ENCODE peak calls at places on chromosomes 16 and 17, in six cellular contexts. One of them, this sample, is unnamed.

GRCh38 chr17:30391534-30391933 is 12.8 kb downstream of the CPD start:
- DNase-seq in AG04450: no peak
- DNase-seq in OCI-LY7: no peak
- DNase-seq in stimulated activated CD4-positive, alpha-beta T cell treated with anti-CD3 and anti-CD28 coated beads, Interleukin-12 subunit alpha, Interleukin-12 subunit beta, amount 100 ng/mL, for 4 hours: no peak
- DNase-seq in myocyte: no peak
- DNase-seq in naive B cell: no peak
- DNase-seq in this sample: no peak

GRCh38 chr17:38868095-38868967 is 1.5 kb upstream of the LASP1 start:
- DNase-seq in stimulated activated CD4-positive, alpha-beta T cell treated with anti-CD3 and anti-CD28 coated beads, Interleukin-12 subunit alpha, Interleukin-12 subunit beta, amount 100 ng/mL, for 4 hours: no peak
- DNase-seq in naive B cell: peak
- DNase-seq in OCI-LY7: peak
- DNase-seq in myocyte: peak
- DNase-seq in AG04450: no peak
- DNase-seq in this sample: no peak

GRCh38 chr17:45050680-45051059 is 762 bp downstream of the DCAKD start:
- DNase-seq in stimulated activated CD4-positive, alpha-beta T cell treated with anti-CD3 and anti-CD28 coated beads, Interleukin-12 subunit alpha, Interleukin-12 subunit beta, amount 100 ng/mL, for 4 hours: peak
- DNase-seq in myocyte: no peak
- DNase-seq in OCI-LY7: peak
- DNase-seq in naive B cell: peak
- DNase-seq in AG04450: no peak
- DNase-seq in this sample: no peak

GRCh38 chr16:30889721-30890120 is 4.2 kb downstream of the BCL7C start:
- DNase-seq in naive B cell: no peak
- DNase-seq in OCI-LY7: no peak
- DNase-seq in stimulated activated CD4-positive, alpha-beta T cell treated with anti-CD3 and anti-CD28 coated beads, Interleukin-12 subunit alpha, Interleukin-12 subunit beta, amount 100 ng/mL, for 4 hours: no peak
- DNase-seq in AG04450: no peak
- DNase-seq in myocyte: no peak
- DNase-seq in this sample: no peak

GRCh38 chr16:17657037-17657436 is 186.3 kb upstream of the XYLT1 start:
- DNase-seq in naive B cell: no peak
- DNase-seq in OCI-LY7: no peak
- DNase-seq in myocyte: no peak
- DNase-seq in AG04450: no peak
- DNase-seq in stimulated activated CD4-positive, alpha-beta T cell treated with anti-CD3 and anti-CD28 coated beads, Interleukin-12 subunit alpha, Interleukin-12 subunit beta, amount 100 ng/mL, for 4 hours: no peak
- DNase-seq in this sample: no peak

GRCh38 chr17:68053237-68054030 is 17.9 kb downstream of the KPNA2 start:
- DNase-seq in myocyte: peak
- DNase-seq in OCI-LY7: no peak
- DNase-seq in AG04450: peak
- DNase-seq in naive B cell: no peak
- DNase-seq in stimulated activated CD4-positive, alpha-beta T cell treated with anti-CD3 and anti-CD28 coated beads, Interleukin-12 subunit alpha, Interleukin-12 subunit beta, amount 100 ng/mL, for 4 hours: no peak
- DNase-seq in this sample: no peak

GRCh38 chr17:8003594-8004181 is 1.3 kb downstream of the GUCY2D start:
- DNase-seq in OCI-LY7: no peak
- DNase-seq in myocyte: no peak
- DNase-seq in stimulated activated CD4-positive, alpha-beta T cell treated with anti-CD3 and anti-CD28 coated beads, Interleukin-12 subunit alpha, Interleukin-12 subunit beta, amount 100 ng/mL, for 4 hours: no peak
- DNase-seq in naive B cell: no peak
- DNase-seq in AG04450: no peak
- DNase-seq in this sample: no peak

GRCh38 chr17:9020096-9020823 is 1.1 kb upstream of the NTN1 start:
- DNase-seq in AG04450: no peak
- DNase-seq in naive B cell: peak
- DNase-seq in myocyte: no peak
- DNase-seq in stimulated activated CD4-positive, alpha-beta T cell treated with anti-CD3 and anti-CD28 coated beads, Interleukin-12 subunit alpha, Interleukin-12 subunit beta, amount 100 ng/mL, for 4 hours: no peak
- DNase-seq in OCI-LY7: no peak
- DNase-seq in this sample: no peak

GRCh38 chr17:45353047-45353446 is 36.2 kb upstream of the MAP3K14 start:
- DNase-seq in naive B cell: no peak
- DNase-seq in stimulated activated CD4-positive, alpha-beta T cell treated with anti-CD3 and anti-CD28 coated beads, Interleukin-12 subunit alpha, Interleukin-12 subunit beta, amount 100 ng/mL, for 4 hours: peak
- DNase-seq in AG04450: no peak
- DNase-seq in myocyte: no peak
- DNase-seq in OCI-LY7: no peak
- DNase-seq in this sample: peak

GRCh38 chr17:72580321-72581127 is 459.7 kb downstream of the SOX9 start:
- DNase-seq in OCI-LY7: no peak
- DNase-seq in naive B cell: no peak
- DNase-seq in AG04450: no peak
- DNase-seq in myocyte: no peak
- DNase-seq in stimulated activated CD4-positive, alpha-beta T cell treated with anti-CD3 and anti-CD28 coated beads, Interleukin-12 subunit alpha, Interleukin-12 subunit beta, amount 100 ng/mL, for 4 hours: no peak
- DNase-seq in this sample: no peak

GRCh38 chr17:17853811-17854527 is 17.2 kb upstream of the SREBF1 start:
- DNase-seq in myocyte: no peak
- DNase-seq in stimulated activated CD4-positive, alpha-beta T cell treated with anti-CD3 and anti-CD28 coated beads, Interleukin-12 subunit alpha, Interleukin-12 subunit beta, amount 100 ng/mL, for 4 hours: no peak
- DNase-seq in AG04450: no peak
- DNase-seq in naive B cell: no peak
- DNase-seq in OCI-LY7: no peak
- DNase-seq in this sample: no peak

GRCh38 chr16:88772871-88773811 is 11.9 kb downstream of the PIEZO1 start:
- DNase-seq in AG04450: peak
- DNase-seq in myocyte: peak
- DNase-seq in naive B cell: no peak
- DNase-seq in OCI-LY7: no peak
- DNase-seq in stimulated activated CD4-positive, alpha-beta T cell treated with anti-CD3 and anti-CD28 coated beads, Interleukin-12 subunit alpha, Interleukin-12 subunit beta, amount 100 ng/mL, for 4 hours: no peak
- DNase-seq in this sample: no peak

GRCh38 chr16:3112881-3113574 is 642 bp downstream of the ZNF205 start:
- DNase-seq in naive B cell: no peak
- DNase-seq in myocyte: peak
- DNase-seq in OCI-LY7: no peak
- DNase-seq in AG04450: no peak
- DNase-seq in stimulated activated CD4-positive, alpha-beta T cell treated with anti-CD3 and anti-CD28 coated beads, Interleukin-12 subunit alpha, Interleukin-12 subunit beta, amount 100 ng/mL, for 4 hours: no peak
- DNase-seq in this sample: no peak

GRCh38 chr17:21676281-21677111 is 15.8 kb upstream of the KCNJ18 start:
- DNase-seq in OCI-LY7: no peak
- DNase-seq in myocyte: no peak
- DNase-seq in AG04450: no peak
- DNase-seq in naive B cell: no peak
- DNase-seq in stimulated activated CD4-positive, alpha-beta T cell treated with anti-CD3 and anti-CD28 coated beads, Interleukin-12 subunit alpha, Interleukin-12 subunit beta, amount 100 ng/mL, for 4 hours: no peak
- DNase-seq in this sample: peak

GRCh38 chr17:64398330-64398729 is 7.7 kb upstream of the PECAM1 start:
- DNase-seq in naive B cell: no peak
- DNase-seq in stimulated activated CD4-positive, alpha-beta T cell treated with anti-CD3 and anti-CD28 coated beads, Interleukin-12 subunit alpha, Interleukin-12 subunit beta, amount 100 ng/mL, for 4 hours: no peak
- DNase-seq in AG04450: no peak
- DNase-seq in myocyte: no peak
- DNase-seq in OCI-LY7: no peak
- DNase-seq in this sample: no peak

GRCh38 chr17:29089601-29090044 is 46.7 kb downstream of the PIPOX start:
- DNase-seq in stimulated activated CD4-positive, alpha-beta T cell treated with anti-CD3 and anti-CD28 coated beads, Interleukin-12 subunit alpha, Interleukin-12 subunit beta, amount 100 ng/mL, for 4 hours: no peak
- DNase-seq in myocyte: no peak
- DNase-seq in naive B cell: no peak
- DNase-seq in OCI-LY7: no peak
- DNase-seq in AG04450: no peak
- DNase-seq in this sample: no peak

GRCh38 chr17:46151762-46152161 is 41.5 kb downstream of the KANSL1 start:
- DNase-seq in AG04450: no peak
- DNase-seq in myocyte: no peak
- DNase-seq in naive B cell: no peak
- DNase-seq in OCI-LY7: no peak
- DNase-seq in stimulated activated CD4-positive, alpha-beta T cell treated with anti-CD3 and anti-CD28 coated beads, Interleukin-12 subunit alpha, Interleukin-12 subunit beta, amount 100 ng/mL, for 4 hours: no peak
- DNase-seq in this sample: no peak

GRCh38 chr17:15513859-15514446 is 46.5 kb upstream of the CDRT4 start:
- DNase-seq in OCI-LY7: no peak
- DNase-seq in naive B cell: no peak
- DNase-seq in AG04450: no peak
- DNase-seq in myocyte: no peak
- DNase-seq in stimulated activated CD4-positive, alpha-beta T cell treated with anti-CD3 and anti-CD28 coated beads, Interleukin-12 subunit alpha, Interleukin-12 subunit beta, amount 100 ng/mL, for 4 hours: no peak
- DNase-seq in this sample: peak

GRCh38 chr16:67112591-67113399 is 3.1 kb downstream of the PHAF1 start:
- DNase-seq in naive B cell: no peak
- DNase-seq in AG04450: no peak
- DNase-seq in myocyte: no peak
- DNase-seq in stimulated activated CD4-positive, alpha-beta T cell treated with anti-CD3 and anti-CD28 coated beads, Interleukin-12 subunit alpha, Interleukin-12 subunit beta, amount 100 ng/mL, for 4 hours: no peak
- DNase-seq in OCI-LY7: no peak
- DNase-seq in this sample: no peak

GRCh38 chr16:5512037-5512436 is 414.4 kb upstream of the EEF2KMT start:
- DNase-seq in OCI-LY7: no peak
- DNase-seq in naive B cell: no peak
- DNase-seq in AG04450: no peak
- DNase-seq in stimulated activated CD4-positive, alpha-beta T cell treated with anti-CD3 and anti-CD28 coated beads, Interleukin-12 subunit alpha, Interleukin-12 subunit beta, amount 100 ng/mL, for 4 hours: no peak
- DNase-seq in myocyte: no peak
- DNase-seq in this sample: no peak

GRCh38 chr16:3510410-3510809 is 9.6 kb downstream of the CLUAP1 start:
- DNase-seq in naive B cell: no peak
- DNase-seq in stimulated activated CD4-positive, alpha-beta T cell treated with anti-CD3 and anti-CD28 coated beads, Interleukin-12 subunit alpha, Interleukin-12 subunit beta, amount 100 ng/mL, for 4 hours: no peak
- DNase-seq in AG04450: no peak
- DNase-seq in myocyte: no peak
- DNase-seq in OCI-LY7: no peak
- DNase-seq in this sample: no peak

GRCh38 chr17:53058031-53058430 is 764.7 kb upstream of the KIF2B start:
- DNase-seq in AG04450: no peak
- DNase-seq in myocyte: no peak
- DNase-seq in OCI-LY7: no peak
- DNase-seq in naive B cell: no peak
- DNase-seq in stimulated activated CD4-positive, alpha-beta T cell treated with anti-CD3 and anti-CD28 coated beads, Interleukin-12 subunit alpha, Interleukin-12 subunit beta, amount 100 ng/mL, for 4 hours: no peak
- DNase-seq in this sample: no peak

GRCh38 chr17:81386646-81387234 is 8.5 kb upstream of the BAHCC1 start:
- DNase-seq in myocyte: no peak
- DNase-seq in naive B cell: no peak
- DNase-seq in stimulated activated CD4-positive, alpha-beta T cell treated with anti-CD3 and anti-CD28 coated beads, Interleukin-12 subunit alpha, Interleukin-12 subunit beta, amount 100 ng/mL, for 4 hours: no peak
- DNase-seq in AG04450: no peak
- DNase-seq in OCI-LY7: no peak
- DNase-seq in this sample: peak

This sample was measured in ecto neural progenitor cell.